ENCODE peak calls at places on chromosomes 1 and 21, in seven cellular contexts. One of them, this sample, is unnamed.

GRCh38 chr1:54329337-54329954 is 76.7 kb downstream of the SSBP3 start:
- DNase-seq in sciatic nerve: no peak
- DNase-seq in MV-4-11: no peak
- DNase-seq in GM12891: no peak
- DNase-seq in endothelial cell: no peak
- DNase-seq in NCI-H1105: no peak
- DNase-seq in lung microvascular endothelial cell: no peak
- DNase-seq in this sample: peak; percentile 58

GRCh38 chr1:223667484-223668182 is 2.1 kb upstream of the CAPN8 start:
- DNase-seq in sciatic nerve: no peak
- DNase-seq in MV-4-11: peak; percentile 31
- DNase-seq in GM12891: no peak
- DNase-seq in endothelial cell: no peak
- DNase-seq in NCI-H1105: no peak
- DNase-seq in lung microvascular endothelial cell: no peak
- DNase-seq in this sample: no peak

GRCh38 chr1:7769673-7770412 is 1.3 kb upstream of the VAMP3 start:
- DNase-seq in sciatic nerve: no peak
- DNase-seq in MV-4-11: no peak
- DNase-seq in GM12891: no peak
- DNase-seq in endothelial cell: no peak
- DNase-seq in NCI-H1105: no peak
- DNase-seq in lung microvascular endothelial cell: no peak
- DNase-seq in this sample: no peak

GRCh38 chr21:39390212-39390765 is 41.4 kb upstream of the HMGN1 start:
- DNase-seq in sciatic nerve: no peak
- DNase-seq in MV-4-11: no peak
- DNase-seq in GM12891: no peak
- DNase-seq in endothelial cell: no peak
- DNase-seq in NCI-H1105: no peak
- DNase-seq in lung microvascular endothelial cell: no peak
- DNase-seq in this sample: no peak

GRCh38 chr1:22832414-22832786 is 121.8 kb downstream of the EPHB2 start:
- DNase-seq in sciatic nerve: no peak
- DNase-seq in MV-4-11: no peak
- DNase-seq in GM12891: no peak
- DNase-seq in endothelial cell: no peak
- DNase-seq in NCI-H1105: no peak
- DNase-seq in lung microvascular endothelial cell: no peak
- DNase-seq in this sample: no peak

GRCh38 chr1:203129501-203130231 is 2.1 kb downstream of the ADORA1 start:
- DNase-seq in sciatic nerve: peak; percentile 67
- DNase-seq in MV-4-11: no peak
- DNase-seq in GM12891: no peak
- DNase-seq in endothelial cell: no peak
- DNase-seq in NCI-H1105: no peak
- DNase-seq in lung microvascular endothelial cell: no peak
- DNase-seq in this sample: no peak

GRCh38 chr1:1760715-1761114 is 17.6 kb downstream of the NADK start:
- DNase-seq in sciatic nerve: no peak
- DNase-seq in MV-4-11: no peak
- DNase-seq in GM12891: no peak
- DNase-seq in endothelial cell: no peak
- DNase-seq in NCI-H1105: no peak
- DNase-seq in lung microvascular endothelial cell: no peak
- DNase-seq in this sample: no peak

GRCh38 chr21:26127918-26128317 is 42.7 kb downstream of the APP start:
- DNase-seq in sciatic nerve: no peak
- DNase-seq in MV-4-11: no peak
- DNase-seq in GM12891: no peak
- DNase-seq in endothelial cell: no peak
- DNase-seq in NCI-H1105: no peak
- DNase-seq in lung microvascular endothelial cell: peak; percentile 64
- DNase-seq in this sample: no peak

GRCh38 chr1:219304227-219305226 is 130.8 kb downstream of the LYPLAL1 start:
- DNase-seq in sciatic nerve: no peak
- DNase-seq in MV-4-11: no peak
- DNase-seq in GM12891: no peak
- DNase-seq in endothelial cell: no peak
- DNase-seq in NCI-H1105: no peak
- DNase-seq in lung microvascular endothelial cell: peak; percentile 30
- DNase-seq in this sample: no peak

GRCh38 chr1:119733754-119734153 is 22.0 kb downstream of the PHGDH start:
- DNase-seq in sciatic nerve: no peak
- DNase-seq in MV-4-11: no peak
- DNase-seq in GM12891: no peak
- DNase-seq in endothelial cell: no peak
- DNase-seq in NCI-H1105: no peak
- DNase-seq in lung microvascular endothelial cell: no peak
- DNase-seq in this sample: no peak

GRCh38 chr1:162230096-162230495 is 146.6 kb downstream of the SPATA46 start:
- DNase-seq in sciatic nerve: no peak
- DNase-seq in MV-4-11: peak; percentile 65
- DNase-seq in GM12891: no peak
- DNase-seq in endothelial cell: peak; percentile 38
- DNase-seq in NCI-H1105: no peak
- DNase-seq in lung microvascular endothelial cell: peak; percentile 30
- DNase-seq in this sample: peak; percentile 81

GRCh38 chr21:17416139-17416538 is 96.7 kb upstream of the CXADR start:
- DNase-seq in sciatic nerve: no peak
- DNase-seq in MV-4-11: no peak
- DNase-seq in GM12891: no peak
- DNase-seq in endothelial cell: no peak
- DNase-seq in NCI-H1105: no peak
- DNase-seq in lung microvascular endothelial cell: no peak
- DNase-seq in this sample: no peak

GRCh38 chr1:6245869-6246496 is 2.0 kb downstream of the HES3 start:
- DNase-seq in sciatic nerve: no peak
- DNase-seq in MV-4-11: no peak
- DNase-seq in GM12891: no peak
- DNase-seq in endothelial cell: no peak
- DNase-seq in NCI-H1105: peak; percentile 84
- DNase-seq in lung microvascular endothelial cell: peak; percentile 41
- DNase-seq in this sample: peak; percentile 51

GRCh38 chr1:9833632-9834031 is 9.9 kb upstream of the CLSTN1 start:
- DNase-seq in sciatic nerve: no peak
- DNase-seq in MV-4-11: peak; percentile 19
- DNase-seq in GM12891: no peak
- DNase-seq in endothelial cell: no peak
- DNase-seq in NCI-H1105: no peak
- DNase-seq in lung microvascular endothelial cell: no peak
- DNase-seq in this sample: no peak

GRCh38 chr1:215719569-215719968 is 152.5 kb downstream of the KCTD3 start:
- DNase-seq in sciatic nerve: no peak
- DNase-seq in MV-4-11: no peak
- DNase-seq in GM12891: no peak
- DNase-seq in endothelial cell: no peak
- DNase-seq in NCI-H1105: no peak
- DNase-seq in lung microvascular endothelial cell: no peak
- DNase-seq in this sample: no peak